ENCODE peak calls at places on chromosomes 12 and 14, in six cellular contexts. One of them, this sample, is unnamed.

GRCh38 chr12:94240171-94240570 is 91.8 kb downstream of the PLXNC1 start:
- DNase-seq in WTC11: no peak
- DNase-seq in omental fat pad: no peak
- DNase-seq in OCI-LY7: peak; percentile 90
- DNase-seq in NB4: peak; percentile 93
- DNase-seq in upper lobe of right lung: no peak
- DNase-seq in this sample: no peak

GRCh38 chr14:34179723-34180122 is 228.8 kb upstream of the EGLN3 start:
- DNase-seq in omental fat pad: no peak
- DNase-seq in NB4: no peak
- DNase-seq in upper lobe of right lung: no peak
- DNase-seq in WTC11: no peak
- DNase-seq in OCI-LY7: no peak
- DNase-seq in this sample: no peak

GRCh38 chr14:73762375-73762822 is 48.2 kb upstream of the PNMA1 start:
- DNase-seq in NB4: no peak
- DNase-seq in OCI-LY7: peak; percentile 79
- DNase-seq in WTC11: no peak
- DNase-seq in upper lobe of right lung: no peak
- DNase-seq in omental fat pad: no peak
- DNase-seq in this sample: no peak

GRCh38 chr14:77111021-77111420 is 13.0 kb downstream of the CIPC start:
- DNase-seq in upper lobe of right lung: peak; percentile 37
- DNase-seq in omental fat pad: no peak
- DNase-seq in WTC11: peak; percentile 69
- DNase-seq in OCI-LY7: no peak
- DNase-seq in NB4: no peak
- DNase-seq in this sample: no peak

GRCh38 chr14:33070474-33070873 is 131.8 kb downstream of the NPAS3 start:
- DNase-seq in omental fat pad: no peak
- DNase-seq in OCI-LY7: no peak
- DNase-seq in upper lobe of right lung: no peak
- DNase-seq in WTC11: no peak
- DNase-seq in NB4: no peak
- DNase-seq in this sample: no peak

GRCh38 chr12:12561305-12562015 is 1.2 kb downstream of the DUSP16 start:
- DNase-seq in NB4: peak; percentile 69
- DNase-seq in omental fat pad: no peak
- DNase-seq in upper lobe of right lung: peak; percentile 84
- DNase-seq in WTC11: peak; percentile 44
- DNase-seq in OCI-LY7: peak; percentile 53
- DNase-seq in this sample: no peak

GRCh38 chr12:26112703-26113147 is 12.1 kb downstream of the BHLHE41 start:
- DNase-seq in upper lobe of right lung: no peak
- DNase-seq in WTC11: no peak
- DNase-seq in OCI-LY7: no peak
- DNase-seq in NB4: peak; percentile 46
- DNase-seq in omental fat pad: no peak
- DNase-seq in this sample: no peak

GRCh38 chr12:77003244-77003643 is 62.1 kb downstream of the E2F7 start:
- DNase-seq in omental fat pad: no peak
- DNase-seq in NB4: no peak
- DNase-seq in WTC11: no peak
- DNase-seq in upper lobe of right lung: no peak
- DNase-seq in OCI-LY7: no peak
- DNase-seq in this sample: no peak

GRCh38 chr12:118326971-118327370 is 45.7 kb downstream of the TAOK3 start:
- DNase-seq in omental fat pad: no peak
- DNase-seq in upper lobe of right lung: no peak
- DNase-seq in WTC11: no peak
- DNase-seq in OCI-LY7: no peak
- DNase-seq in NB4: no peak
- DNase-seq in this sample: no peak

GRCh38 chr14:100902792-100903191 is 730 bp downstream of the RTL1 start:
- DNase-seq in NB4: peak; percentile 11
- DNase-seq in OCI-LY7: no peak
- DNase-seq in WTC11: peak; percentile 10
- DNase-seq in upper lobe of right lung: no peak
- DNase-seq in omental fat pad: no peak
- DNase-seq in this sample: no peak

GRCh38 chr14:72742682-72743195 is 151.2 kb downstream of the DPF3 start:
- DNase-seq in NB4: no peak
- DNase-seq in OCI-LY7: no peak
- DNase-seq in upper lobe of right lung: no peak
- DNase-seq in omental fat pad: no peak
- DNase-seq in WTC11: no peak
- DNase-seq in this sample: no peak

GRCh38 chr12:122730215-122731014 is at the start of gene HCAR1:
- DNase-seq in omental fat pad: no peak
- DNase-seq in NB4: no peak
- DNase-seq in upper lobe of right lung: no peak
- DNase-seq in OCI-LY7: no peak
- DNase-seq in WTC11: peak; percentile 19
- DNase-seq in this sample: no peak

GRCh38 chr12:6332459-6332858 is 9.4 kb downstream of the TNFRSF1A start:
- DNase-seq in omental fat pad: no peak
- DNase-seq in NB4: peak; percentile 60
- DNase-seq in WTC11: no peak
- DNase-seq in OCI-LY7: no peak
- DNase-seq in upper lobe of right lung: no peak
- DNase-seq in this sample: no peak

GRCh38 chr12:7609480-7609879 is 56.2 kb downstream of the APOBEC1 start:
- DNase-seq in omental fat pad: no peak
- DNase-seq in upper lobe of right lung: no peak
- DNase-seq in WTC11: no peak
- DNase-seq in NB4: peak; percentile 13
- DNase-seq in OCI-LY7: no peak
- DNase-seq in this sample: no peak

GRCh38 chr14:73784065-73784987 is 67.3 kb upstream of the PTGR2 start:
- DNase-seq in omental fat pad: no peak
- DNase-seq in WTC11: no peak
- DNase-seq in upper lobe of right lung: no peak
- DNase-seq in OCI-LY7: peak; percentile 41
- DNase-seq in NB4: peak; percentile 87
- DNase-seq in this sample: no peak

GRCh38 chr12:7797698-7798398 is 8.6 kb downstream of the NANOG start:
- DNase-seq in WTC11: no peak
- DNase-seq in NB4: no peak
- DNase-seq in omental fat pad: no peak
- DNase-seq in upper lobe of right lung: no peak
- DNase-seq in OCI-LY7: no peak
- DNase-seq in this sample: no peak

GRCh38 chr14:68707496-68707895 is 85.4 kb downstream of the ZFP36L1 start:
- DNase-seq in omental fat pad: no peak
- DNase-seq in upper lobe of right lung: no peak
- DNase-seq in WTC11: no peak
- DNase-seq in NB4: no peak
- DNase-seq in OCI-LY7: no peak
- DNase-seq in this sample: no peak

GRCh38 chr12:69837191-69838085 is 12.4 kb downstream of the MYRFL start:
- DNase-seq in omental fat pad: no peak
- DNase-seq in NB4: peak; percentile 7
- DNase-seq in OCI-LY7: no peak
- DNase-seq in WTC11: no peak
- DNase-seq in upper lobe of right lung: no peak
- DNase-seq in this sample: no peak

GRCh38 chr12:120650249-120650690 is 9.8 kb downstream of the CABP1 start:
- DNase-seq in NB4: no peak
- DNase-seq in WTC11: no peak
- DNase-seq in omental fat pad: no peak
- DNase-seq in OCI-LY7: no peak
- DNase-seq in upper lobe of right lung: no peak
- DNase-seq in this sample: no peak

GRCh38 chr12:3150820-3151590 is 73.8 kb downstream of the TSPAN9 start:
- DNase-seq in OCI-LY7: no peak
- DNase-seq in NB4: no peak
- DNase-seq in WTC11: peak; percentile 44
- DNase-seq in upper lobe of right lung: no peak
- DNase-seq in omental fat pad: no peak
- DNase-seq in this sample: no peak

GRCh38 chr14:92960706-92961566 is 38.0 kb downstream of the CHGA start:
- DNase-seq in upper lobe of right lung: no peak
- DNase-seq in NB4: no peak
- DNase-seq in omental fat pad: no peak
- DNase-seq in OCI-LY7: no peak
- DNase-seq in WTC11: no peak
- DNase-seq in this sample: no peak

GRCh38 chr12:6582196-6582595 is 14.1 kb upstream of the NOP2 start:
- DNase-seq in OCI-LY7: no peak
- DNase-seq in WTC11: peak; percentile 29
- DNase-seq in NB4: peak; percentile 20
- DNase-seq in omental fat pad: no peak
- DNase-seq in upper lobe of right lung: no peak
- DNase-seq in this sample: no peak

GRCh38 chr14:55436530-55436929 is 3.9 kb downstream of the TBPL2 start:
- DNase-seq in upper lobe of right lung: no peak
- DNase-seq in WTC11: no peak
- DNase-seq in NB4: no peak
- DNase-seq in OCI-LY7: no peak
- DNase-seq in omental fat pad: no peak
- DNase-seq in this sample: no peak

GRCh38 chr14:55434805-55435174 is 5.6 kb downstream of the TBPL2 start:
- DNase-seq in NB4: no peak
- DNase-seq in omental fat pad: no peak
- DNase-seq in WTC11: no peak
- DNase-seq in OCI-LY7: no peak
- DNase-seq in upper lobe of right lung: no peak
- DNase-seq in this sample: no peak

GRCh38 chr14:55438066-55438683 is 2.2 kb downstream of the TBPL2 start:
- DNase-seq in OCI-LY7: peak; percentile 53
- DNase-seq in NB4: peak; percentile 49
- DNase-seq in omental fat pad: no peak
- DNase-seq in WTC11: no peak
- DNase-seq in upper lobe of right lung: no peak
- DNase-seq in this sample: no peak

GRCh38 chr14:55441286-55441685 is 870 bp upstream of the TBPL2 start:
- DNase-seq in omental fat pad: no peak
- DNase-seq in OCI-LY7: no peak
- DNase-seq in upper lobe of right lung: no peak
- DNase-seq in NB4: no peak
- DNase-seq in WTC11: no peak
- DNase-seq in this sample: no peak

DNA sequence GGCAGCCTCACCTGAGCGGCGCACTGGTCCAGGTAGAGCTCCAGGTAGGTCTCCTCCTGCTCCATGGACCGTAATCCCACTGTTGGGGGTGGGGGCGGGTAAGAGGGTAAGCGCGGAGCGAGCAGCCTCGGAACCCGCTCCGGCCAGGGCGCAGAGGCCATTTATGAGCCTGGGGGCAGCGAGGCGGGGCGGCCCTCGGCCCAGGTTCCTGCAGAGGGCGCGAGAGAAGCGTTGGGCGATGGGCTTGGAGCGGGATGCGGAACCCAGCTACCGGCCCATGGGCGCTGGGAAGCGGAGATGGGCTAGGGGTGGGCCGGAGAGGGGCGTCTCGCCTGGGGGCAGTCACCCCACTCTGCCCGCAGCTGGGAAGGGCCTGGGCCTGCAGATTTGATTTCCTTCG is at the start of gene TBPL2:
- DNase-seq in WTC11: peak; percentile 84
- DNase-seq in NB4: no peak
- DNase-seq in upper lobe of right lung: no peak
- DNase-seq in OCI-LY7: no peak
- DNase-seq in omental fat pad: no peak
- DNase-seq in this sample: no peak
- TF ChIP-seq CTCF in WTC11: no peak
- TF ChIP-seq CTCF in NB4: no peak
- TF ChIP-seq CTCF in upper lobe of right lung: no peak
- TF ChIP-seq CTCF in OCI-LY7: no peak
- TF ChIP-seq CTCF in omental fat pad: no peak
- TF ChIP-seq CTCF in this sample: no peak

GRCh38 chr14:87643005-87643404 is 350.0 kb downstream of the GALC start:
- DNase-seq in NB4: no peak
- DNase-seq in OCI-LY7: no peak
- DNase-seq in WTC11: no peak
- DNase-seq in upper lobe of right lung: no peak
- DNase-seq in omental fat pad: peak; percentile 25
- DNase-seq in this sample: no peak
- TF ChIP-seq CTCF in NB4: no peak
- TF ChIP-seq CTCF in OCI-LY7: no peak
- TF ChIP-seq CTCF in WTC11: no peak
- TF ChIP-seq CTCF in upper lobe of right lung: no peak
- TF ChIP-seq CTCF in omental fat pad: no peak
- TF ChIP-seq CTCF in this sample: no peak

GRCh38 chr14:96482986-96483385 is 19.2 kb upstream of the PAPOLA start:
- DNase-seq in NB4: no peak
- DNase-seq in OCI-LY7: no peak
- DNase-seq in WTC11: no peak
- DNase-seq in upper lobe of right lung: no peak
- DNase-seq in omental fat pad: no peak
- DNase-seq in this sample: no peak

GRCh38 chr14:96481731-96482314 is 20.4 kb upstream of the PAPOLA start:
- DNase-seq in NB4: no peak
- DNase-seq in OCI-LY7: no peak
- DNase-seq in WTC11: no peak
- DNase-seq in omental fat pad: no peak
- DNase-seq in upper lobe of right lung: no peak
- DNase-seq in this sample: no peak

GRCh38 chr14:96489327-96489726 is 12.9 kb upstream of the PAPOLA start:
- DNase-seq in OCI-LY7: no peak
- DNase-seq in NB4: no peak
- DNase-seq in upper lobe of right lung: no peak
- DNase-seq in WTC11: no peak
- DNase-seq in omental fat pad: no peak
- DNase-seq in this sample: no peak

GRCh38 chr14:96486705-96487104 is 15.5 kb upstream of the PAPOLA start:
- DNase-seq in OCI-LY7: no peak
- DNase-seq in omental fat pad: no peak
- DNase-seq in WTC11: no peak
- DNase-seq in NB4: no peak
- DNase-seq in upper lobe of right lung: no peak
- DNase-seq in this sample: no peak
- TF ChIP-seq CTCF in OCI-LY7: no peak
- TF ChIP-seq CTCF in omental fat pad: no peak
- TF ChIP-seq CTCF in WTC11: no peak
- TF ChIP-seq CTCF in NB4: no peak
- TF ChIP-seq CTCF in upper lobe of right lung: no peak
- TF ChIP-seq CTCF in this sample: no peak

DNA sequence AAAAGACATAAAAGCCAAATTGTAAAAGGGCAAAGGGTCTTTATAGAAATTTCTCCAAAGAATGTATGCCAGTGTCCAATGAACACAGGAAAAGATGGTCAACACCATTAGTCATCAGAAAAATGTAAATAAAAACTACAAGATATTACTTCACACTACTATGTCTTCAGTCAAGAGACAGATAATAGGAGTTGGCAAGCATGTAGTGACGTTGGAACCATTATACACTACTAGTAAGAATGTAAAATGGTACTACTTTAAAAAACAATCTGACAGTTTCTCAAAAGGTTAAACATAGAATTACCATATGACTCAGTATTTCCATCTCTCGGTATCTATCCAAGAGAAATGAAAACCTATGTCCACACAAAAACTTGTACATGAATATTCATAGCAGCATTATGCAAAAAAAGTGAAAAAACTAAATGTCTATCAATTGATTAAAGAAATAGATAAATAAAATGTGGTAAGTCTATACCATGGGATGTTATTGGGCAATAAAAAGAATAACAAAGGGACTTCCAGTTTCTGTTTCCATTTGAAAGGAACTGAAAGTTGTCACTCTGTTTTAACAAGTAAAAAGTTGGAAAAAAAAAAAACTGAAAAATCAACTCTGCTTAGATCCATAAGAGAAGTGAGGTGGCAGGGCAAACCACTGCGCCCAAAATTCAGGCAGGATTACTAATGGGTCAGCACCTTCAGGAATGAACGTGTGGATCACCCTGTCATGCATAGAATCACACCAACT is 69.8 kb downstream of the ALG10B start:
- DNase-seq in omental fat pad: no peak
- DNase-seq in upper lobe of right lung: no peak
- DNase-seq in WTC11: no peak
- DNase-seq in NB4: peak; percentile 22
- DNase-seq in OCI-LY7: no peak
- DNase-seq in this sample: no peak
- TF ChIP-seq CTCF in omental fat pad: no peak
- TF ChIP-seq CTCF in upper lobe of right lung: no peak
- TF ChIP-seq CTCF in WTC11: no peak
- TF ChIP-seq CTCF in NB4: no peak
- TF ChIP-seq CTCF in OCI-LY7: no peak
- TF ChIP-seq CTCF in this sample: no peak